ENCODE peak calls at places on chromosomes 2 and 18, in ten cellular contexts. One of them, this sample, is unnamed.

GRCh38 chr2:177183860-177184259 is 28.7 kb upstream of the HNRNPA3 start:
- DNase-seq in heart left ventricle: no peak
- DNase-seq in endothelial cell: no peak
- DNase-seq in lower lobe of right lung: no peak
- DNase-seq in neural crest cell: no peak
- DNase-seq in GM13976: no peak
- DNase-seq in AG10803: no peak
- DNase-seq in ovary: no peak
- DNase-seq in spleen: no peak
- DNase-seq in AG04450: no peak
- DNase-seq in this sample: no peak

GRCh38 chr2:176096243-176096985 is 3.2 kb upstream of the HOXD12 start:
- DNase-seq in heart left ventricle: no peak
- DNase-seq in endothelial cell: no peak
- DNase-seq in lower lobe of right lung: no peak
- DNase-seq in neural crest cell: no peak
- DNase-seq in GM13976: no peak
- DNase-seq in AG10803: no peak
- DNase-seq in ovary: no peak
- DNase-seq in spleen: no peak
- DNase-seq in AG04450: no peak
- DNase-seq in this sample: no peak

GRCh38 chr2:80288576-80288975 is 16.0 kb downstream of the LRRTM1 start:
- DNase-seq in heart left ventricle: peak; percentile 15
- DNase-seq in endothelial cell: no peak
- DNase-seq in lower lobe of right lung: no peak
- DNase-seq in neural crest cell: no peak
- DNase-seq in GM13976: no peak
- DNase-seq in AG10803: peak; percentile 12
- DNase-seq in ovary: no peak
- DNase-seq in spleen: no peak
- DNase-seq in AG04450: no peak
- DNase-seq in this sample: no peak

GRCh38 chr2:105166671-105167070 is 74.9 kb upstream of the GPR45 start:
- DNase-seq in heart left ventricle: no peak
- DNase-seq in endothelial cell: no peak
- DNase-seq in lower lobe of right lung: no peak
- DNase-seq in neural crest cell: no peak
- DNase-seq in GM13976: no peak
- DNase-seq in AG10803: no peak
- DNase-seq in ovary: no peak
- DNase-seq in spleen: no peak
- DNase-seq in AG04450: no peak
- DNase-seq in this sample: no peak

GRCh38 chr2:68263632-68264031 is 11.3 kb upstream of the PPP3R1 start:
- DNase-seq in heart left ventricle: no peak
- DNase-seq in endothelial cell: no peak
- DNase-seq in lower lobe of right lung: no peak
- DNase-seq in neural crest cell: no peak
- DNase-seq in GM13976: no peak
- DNase-seq in AG10803: no peak
- DNase-seq in ovary: no peak
- DNase-seq in spleen: no peak
- DNase-seq in AG04450: no peak
- DNase-seq in this sample: no peak

GRCh38 chr2:196066794-196067382 is 1.7 kb downstream of the DNAH7 start:
- DNase-seq in heart left ventricle: no peak
- DNase-seq in endothelial cell: no peak
- DNase-seq in lower lobe of right lung: no peak
- DNase-seq in neural crest cell: no peak
- DNase-seq in GM13976: peak; percentile 50
- DNase-seq in AG10803: peak; percentile 32
- DNase-seq in ovary: no peak
- DNase-seq in spleen: no peak
- DNase-seq in AG04450: no peak
- DNase-seq in this sample: no peak

GRCh38 chr2:227322530-227323190 is 2.4 kb upstream of the MFF start:
- DNase-seq in heart left ventricle: no peak
- DNase-seq in endothelial cell: no peak
- DNase-seq in lower lobe of right lung: no peak
- DNase-seq in neural crest cell: no peak
- DNase-seq in GM13976: no peak
- DNase-seq in AG10803: no peak
- DNase-seq in ovary: no peak
- DNase-seq in spleen: no peak
- DNase-seq in AG04450: no peak
- DNase-seq in this sample: no peak

GRCh38 chr2:11354363-11355154 is 10.1 kb upstream of the ROCK2 start:
- DNase-seq in heart left ventricle: no peak
- DNase-seq in endothelial cell: no peak
- DNase-seq in lower lobe of right lung: no peak
- DNase-seq in neural crest cell: no peak
- DNase-seq in GM13976: no peak
- DNase-seq in AG10803: no peak
- DNase-seq in ovary: no peak
- DNase-seq in spleen: no peak
- DNase-seq in AG04450: no peak
- DNase-seq in this sample: no peak

GRCh38 chr2:177733-178132 is 86.1 kb downstream of the SH3YL1 start:
- DNase-seq in heart left ventricle: no peak
- DNase-seq in endothelial cell: no peak
- DNase-seq in lower lobe of right lung: no peak
- DNase-seq in neural crest cell: no peak
- DNase-seq in GM13976: no peak
- DNase-seq in AG10803: no peak
- DNase-seq in ovary: no peak
- DNase-seq in spleen: no peak
- DNase-seq in AG04450: no peak
- DNase-seq in this sample: no peak

GRCh38 chr18:58520964-58521363 is 107.9 kb downstream of the ALPK2 start:
- DNase-seq in heart left ventricle: no peak
- DNase-seq in endothelial cell: no peak
- DNase-seq in lower lobe of right lung: no peak
- DNase-seq in neural crest cell: no peak
- DNase-seq in GM13976: no peak
- DNase-seq in AG10803: no peak
- DNase-seq in ovary: no peak
- DNase-seq in spleen: no peak
- DNase-seq in AG04450: no peak
- DNase-seq in this sample: no peak

GRCh38 chr18:77106331-77106730 is 26.3 kb downstream of the MBP start:
- DNase-seq in heart left ventricle: no peak
- DNase-seq in endothelial cell: no peak
- DNase-seq in lower lobe of right lung: no peak
- DNase-seq in neural crest cell: no peak
- DNase-seq in GM13976: no peak
- DNase-seq in AG10803: no peak
- DNase-seq in ovary: no peak
- DNase-seq in spleen: no peak
- DNase-seq in AG04450: no peak
- DNase-seq in this sample: peak; percentile 67

GRCh38 chr2:53594586-53594918 is 173.1 kb upstream of the CHAC2 start:
- DNase-seq in heart left ventricle: no peak
- DNase-seq in endothelial cell: no peak
- DNase-seq in lower lobe of right lung: no peak
- DNase-seq in neural crest cell: no peak
- DNase-seq in GM13976: no peak
- DNase-seq in AG10803: no peak
- DNase-seq in ovary: no peak
- DNase-seq in spleen: no peak
- DNase-seq in AG04450: no peak
- DNase-seq in this sample: no peak

GRCh38 chr2:95285542-95285932 is 11.3 kb downstream of the PROM2 start:
- DNase-seq in heart left ventricle: no peak
- DNase-seq in endothelial cell: no peak
- DNase-seq in lower lobe of right lung: no peak
- DNase-seq in neural crest cell: no peak
- DNase-seq in GM13976: no peak
- DNase-seq in AG10803: no peak
- DNase-seq in ovary: no peak
- DNase-seq in spleen: no peak
- DNase-seq in AG04450: no peak
- DNase-seq in this sample: no peak

GRCh38 chr2:200466703-200467418 is 43.0 kb downstream of the KCTD18 start:
- DNase-seq in heart left ventricle: peak; percentile 21
- DNase-seq in endothelial cell: no peak
- DNase-seq in lower lobe of right lung: no peak
- DNase-seq in neural crest cell: no peak
- DNase-seq in GM13976: no peak
- DNase-seq in AG10803: peak; percentile 73
- DNase-seq in ovary: peak; percentile 71
- DNase-seq in spleen: no peak
- DNase-seq in AG04450: no peak
- DNase-seq in this sample: no peak

GRCh38 chr18:77271720-77272481 is 22.3 kb downstream of the GALR1 start:
- DNase-seq in heart left ventricle: no peak
- DNase-seq in endothelial cell: no peak
- DNase-seq in lower lobe of right lung: no peak
- DNase-seq in neural crest cell: no peak
- DNase-seq in GM13976: no peak
- DNase-seq in AG10803: peak; percentile 55
- DNase-seq in ovary: no peak
- DNase-seq in spleen: no peak
- DNase-seq in AG04450: no peak
- DNase-seq in this sample: no peak

GRCh38 chr2:224532931-224533330 is 52.2 kb downstream of the CUL3 start:
- DNase-seq in heart left ventricle: no peak
- DNase-seq in endothelial cell: no peak
- DNase-seq in lower lobe of right lung: no peak
- DNase-seq in neural crest cell: no peak
- DNase-seq in GM13976: no peak
- DNase-seq in AG10803: no peak
- DNase-seq in ovary: no peak
- DNase-seq in spleen: no peak
- DNase-seq in AG04450: no peak
- DNase-seq in this sample: no peak

GRCh38 chr2:181457741-181458425 is 697 bp downstream of the ITGA4 start:
- DNase-seq in heart left ventricle: peak; percentile 12
- DNase-seq in endothelial cell: peak; percentile 29
- DNase-seq in lower lobe of right lung: peak; percentile 63
- DNase-seq in neural crest cell: peak; percentile 21
- DNase-seq in GM13976: peak; percentile 53
- DNase-seq in AG10803: peak; percentile 41
- DNase-seq in ovary: peak; percentile 12
- DNase-seq in spleen: peak; percentile 93
- DNase-seq in AG04450: peak; percentile 7
- DNase-seq in this sample: peak; percentile 82

GRCh38 chr18:59870623-59871130 is 29.1 kb upstream of the PMAIP1 start:
- DNase-seq in heart left ventricle: no peak
- DNase-seq in endothelial cell: no peak
- DNase-seq in lower lobe of right lung: no peak
- DNase-seq in neural crest cell: no peak
- DNase-seq in GM13976: no peak
- DNase-seq in AG10803: peak; percentile 66
- DNase-seq in ovary: no peak
- DNase-seq in spleen: no peak
- DNase-seq in AG04450: no peak
- DNase-seq in this sample: no peak

DNA sequence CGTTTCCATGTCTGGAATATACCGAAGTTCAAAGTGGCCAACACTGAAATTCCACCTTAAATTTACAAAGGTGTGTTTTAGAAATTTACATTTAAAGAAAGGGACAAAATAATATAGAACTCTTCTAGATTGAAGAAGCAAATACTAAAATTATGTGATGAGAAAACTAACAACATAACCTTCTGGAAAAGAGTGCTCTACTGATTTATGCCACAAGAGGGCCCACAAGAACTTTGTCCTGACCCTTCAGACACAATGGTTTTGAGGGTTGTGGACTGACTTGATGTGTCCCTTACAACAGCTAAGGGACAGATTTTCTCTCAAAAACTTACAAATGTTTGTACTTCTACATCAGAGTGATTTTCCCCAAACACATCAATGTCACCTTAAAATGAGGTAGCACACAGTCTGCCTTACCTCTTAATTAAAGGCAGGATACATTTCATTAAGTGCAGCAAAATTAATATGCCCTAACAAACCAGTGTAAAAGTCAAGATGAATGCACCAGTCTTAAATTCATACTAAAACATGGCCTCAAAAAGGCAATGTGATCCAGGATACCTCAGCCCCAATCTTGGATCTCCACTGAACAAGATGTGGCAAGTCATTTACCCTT is 36.2 kb downstream of the EIF2AK3 start:
- DNase-seq in heart left ventricle: peak; percentile 46
- DNase-seq in endothelial cell: peak; percentile 62
- DNase-seq in lower lobe of right lung: no peak
- DNase-seq in neural crest cell: peak; percentile 43
- DNase-seq in GM13976: peak; percentile 36
- DNase-seq in AG10803: peak; percentile 70
- DNase-seq in ovary: peak; percentile 29
- DNase-seq in spleen: no peak
- DNase-seq in AG04450: peak; percentile 37
- DNase-seq in this sample: no peak
- TF ChIP-seq CTCF in heart left ventricle: peak; percentile 84
- TF ChIP-seq CTCF in endothelial cell: peak; percentile 78
- TF ChIP-seq CTCF in lower lobe of right lung: peak; percentile 73
- TF ChIP-seq CTCF in neural crest cell: peak; percentile 87
- TF ChIP-seq CTCF in GM13976: peak; percentile 56
- TF ChIP-seq CTCF in AG10803: peak; percentile 91
- TF ChIP-seq CTCF in ovary: peak; percentile 16
- TF ChIP-seq CTCF in spleen: peak; percentile 70
- TF ChIP-seq CTCF in AG04450: peak; percentile 85
- TF ChIP-seq CTCF in this sample: peak; percentile 85

GRCh38 chr2:240840435-240841060 is 20.5 kb upstream of the KIF1A start:
- DNase-seq in heart left ventricle: peak; percentile 54
- DNase-seq in endothelial cell: peak; percentile 89
- DNase-seq in lower lobe of right lung: no peak
- DNase-seq in neural crest cell: peak; percentile 71
- DNase-seq in GM13976: peak; percentile 72
- DNase-seq in AG10803: peak; percentile 57
- DNase-seq in ovary: peak; percentile 56
- DNase-seq in spleen: no peak
- DNase-seq in AG04450: peak; percentile 10
- DNase-seq in this sample: peak; percentile 87
- TF ChIP-seq CTCF in heart left ventricle: peak; percentile 63
- TF ChIP-seq CTCF in endothelial cell: peak; percentile 45
- TF ChIP-seq CTCF in lower lobe of right lung: peak; percentile 47
- TF ChIP-seq CTCF in neural crest cell: peak; percentile 74
- TF ChIP-seq CTCF in GM13976: peak; percentile 34
- TF ChIP-seq CTCF in AG10803: peak; percentile 72
- TF ChIP-seq CTCF in ovary: peak; percentile 54
- TF ChIP-seq CTCF in spleen: peak; percentile 26
- TF ChIP-seq CTCF in AG04450: peak; percentile 78
- TF ChIP-seq CTCF in this sample: peak; percentile 70

GRCh38 chr18:46042571-46043123 is 29.4 kb downstream of the PSTPIP2 start:
- DNase-seq in heart left ventricle: no peak
- DNase-seq in endothelial cell: no peak
- DNase-seq in lower lobe of right lung: no peak
- DNase-seq in neural crest cell: no peak
- DNase-seq in GM13976: no peak
- DNase-seq in AG10803: peak; percentile 79
- DNase-seq in ovary: no peak
- DNase-seq in spleen: no peak
- DNase-seq in AG04450: no peak
- DNase-seq in this sample: no peak
- TF ChIP-seq CTCF in heart left ventricle: no peak
- TF ChIP-seq CTCF in endothelial cell: no peak
- TF ChIP-seq CTCF in lower lobe of right lung: no peak
- TF ChIP-seq CTCF in neural crest cell: no peak
- TF ChIP-seq CTCF in GM13976: no peak
- TF ChIP-seq CTCF in AG10803: no peak
- TF ChIP-seq CTCF in ovary: no peak
- TF ChIP-seq CTCF in spleen: no peak
- TF ChIP-seq CTCF in AG04450: no peak
- TF ChIP-seq CTCF in this sample: no peak

GRCh38 chr2:238285653-238286082 is 2.7 kb downstream of the PER2 start:
- DNase-seq in heart left ventricle: peak; percentile 80
- DNase-seq in endothelial cell: peak; percentile 46
- DNase-seq in lower lobe of right lung: peak; percentile 87
- DNase-seq in neural crest cell: peak; percentile 28
- DNase-seq in GM13976: no peak
- DNase-seq in AG10803: peak; percentile 99
- DNase-seq in ovary: peak; percentile 85
- DNase-seq in spleen: no peak
- DNase-seq in AG04450: peak; percentile 85
- DNase-seq in this sample: peak; percentile 90
- TF ChIP-seq CTCF in heart left ventricle: no peak
- TF ChIP-seq CTCF in endothelial cell: no peak
- TF ChIP-seq CTCF in lower lobe of right lung: no peak
- TF ChIP-seq CTCF in neural crest cell: no peak
- TF ChIP-seq CTCF in GM13976: no peak
- TF ChIP-seq CTCF in AG10803: no peak
- TF ChIP-seq CTCF in ovary: no peak
- TF ChIP-seq CTCF in spleen: no peak
- TF ChIP-seq CTCF in AG04450: no peak
- TF ChIP-seq CTCF in this sample: no peak

This sample was measured in osteocyte.